ENCODE peak calls at places on chromosomes 11 and 22, in seven cellular contexts. U is left ventricle myocardium inferior, J is cardiac muscle cell, P is tibial artery, O is mammary epithelial cell, X is breast epithelium, M is stomach. D is an unnamed sample.

GRCh38 chr11:65452806-65453490 is 30.4 kb downstream of the NEAT1 start:
- DNase-seq in U (no peak), J (no peak), P (peak; percentile 68), O (peak; percentile 73), X (no peak), M (no peak), D (no peak)

GRCh38 chr22:27409299-27409698 is 392.3 kb downstream of the MN1 start:
- DNase-seq in U (no peak), J (no peak), P (no peak), O (no peak), X (no peak), M (no peak), D (no peak)

GRCh38 chr11:69905611-69906452 is 86.6 kb upstream of the FGF3 start:
- DNase-seq in U (no peak), J (peak; percentile 66), P (no peak), O (no peak), X (no peak), M (peak; percentile 49), D (no peak)

GRCh38 chr11:7896026-7896785 is 34.9 kb downstream of the OR10A6 start:
- DNase-seq in U (no peak), J (no peak), P (no peak), O (no peak), X (no peak), M (no peak), D (no peak)

GRCh38 chr11:72576661-72577060 is 97.6 kb downstream of the PDE2A start:
- DNase-seq in U (no peak), J (no peak), P (no peak), O (no peak), X (no peak), M (no peak), D (peak; percentile 28)

GRCh38 chr11:46451759-46452158 is 60.2 kb upstream of the CHRM4 start:
- DNase-seq in U (no peak), J (no peak), P (no peak), O (no peak), X (no peak), M (no peak), D (no peak)

GRCh38 chr11:118198370-118198769 is 21.9 kb upstream of the SCN2B start:
- DNase-seq in U (peak; percentile 84), J (peak; percentile 77), P (peak; percentile 64), O (peak; percentile 29), X (peak; percentile 61), M (peak; percentile 83), D (peak; percentile 90)

GRCh38 chr11:33869511-33870422 is 22.1 kb downstream of the LMO2 start:
- DNase-seq in U (peak; percentile 47), J (peak; percentile 69), P (peak; percentile 43), O (peak; percentile 31), X (no peak), M (no peak), D (peak; percentile 82)

GRCh38 chr11:26741036-26741435 is 19.2 kb upstream of the SLC5A12 start:
- DNase-seq in U (no peak), J (no peak), P (no peak), O (no peak), X (no peak), M (no peak), D (no peak)

GRCh38 chr11:94175545-94175944 is 46.9 kb downstream of the PANX1 start:
- DNase-seq in U (no peak), J (no peak), P (no peak), O (peak; percentile 93), X (no peak), M (no peak), D (no peak)

GRCh38 chr11:133545199-133545709 is 13.0 kb upstream of the OPCML start:
- DNase-seq in U (no peak), J (no peak), P (no peak), O (no peak), X (no peak), M (no peak), D (peak; percentile 68)

GRCh38 chr11:45446426-45446825 is 160.3 kb upstream of the SYT13 start:
- DNase-seq in U (no peak), J (no peak), P (no peak), O (no peak), X (no peak), M (no peak), D (no peak)
- H3K27me3 ChIP-seq in U (peaks cover 68% of the 10 kb centered on the region), J (no peaks in the 10 kb centered on the region), P (peaks cover 21% of the 10 kb centered on the region), O (no peaks in the 10 kb centered on the region), X (peaks cover 16% of the 10 kb centered on the region), M (no peaks in the 10 kb centered on the region), D (no peaks in the 10 kb centered on the region)

GRCh38 chr11:14414470-14415461 is 55.8 kb upstream of the RRAS2 start:
- DNase-seq in U (no peak), J (no peak), P (no peak), O (no peak), X (no peak), M (no peak), D (peak; percentile 51)
- TF ChIP-seq CTCF in U (no peak), J (no peak), P (no peak), O (peak; percentile 37), X (no peak), M (no peak), D (peak; percentile 70)

GRCh38 chr22:40685406-40685805 is 6.1 kb downstream of the MCHR1 start:
- DNase-seq in U (no peak), J (no peak), P (no peak), O (no peak), X (no peak), M (no peak), D (no peak)
- H3K4me3 ChIP-seq in U (no peak overlapping the region), J (no peak overlapping the region), P (no peak overlapping the region), O (no peak overlapping the region), X (no peak overlapping the region), M (no peak overlapping the region), D (peak overlapping the region; percentile 0)

GRCh38 chr11:114230031-114230430 is 66.2 kb upstream of the NNMT start:
- DNase-seq in U (no peak), J (no peak), P (no peak), O (no peak), X (no peak), M (no peak), D (no peak)
- H3K27me3 ChIP-seq in U (no peaks in the 10 kb centered on the region), J (peaks cover 20% of the 10 kb centered on the region), P (no peaks in the 10 kb centered on the region), O (peaks cover 4% of the 10 kb centered on the region), X (no peaks in the 10 kb centered on the region), M (no peaks in the 10 kb centered on the region), D (peaks cover 31% of the 10 kb centered on the region)

DNA sequence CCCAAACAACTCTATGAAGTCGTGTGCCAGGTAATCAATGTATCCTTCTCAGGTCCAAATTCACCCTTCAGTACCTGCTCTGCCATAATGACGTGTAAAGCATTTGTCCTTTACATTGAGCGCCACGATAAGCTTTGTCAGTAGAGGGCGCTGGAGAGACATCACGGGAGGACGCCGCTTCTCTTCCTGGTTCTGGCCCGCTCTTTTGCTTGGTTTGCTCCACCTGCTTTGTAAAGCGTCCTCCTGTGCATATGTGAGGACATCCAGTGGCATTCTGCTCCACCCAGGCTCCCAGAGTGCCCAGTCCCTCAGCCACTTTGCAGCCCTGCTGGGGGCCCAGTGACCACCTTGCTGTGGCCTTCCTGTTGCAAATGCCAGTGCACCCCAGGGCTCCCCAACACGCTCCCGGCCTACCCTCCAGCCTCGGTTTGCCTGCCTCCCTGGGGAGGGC is 61.1 kb downstream of the WT1 start:
- DNase-seq in U (no peak), J (peak; percentile 74), P (no peak), O (no peak), X (no peak), M (no peak), D (peak; percentile 91)
- TF ChIP-seq CTCF in U (peak; percentile 61), J (peak; percentile 71), P (no peak), O (peak; percentile 44), X (no peak), M (no peak), D (peak; percentile 82)

GRCh38 chr22:46065733-46066454 is 84.4 kb upstream of the PPARA start:
- DNase-seq in U (no peak), J (no peak), P (no peak), O (peak; percentile 46), X (no peak), M (no peak), D (no peak)
- H3K4me3 ChIP-seq in U (peak overlapping the region; percentile 89), J (no peak overlapping the region), P (peak overlapping the region; percentile 30), O (peak overlapping the region; percentile 48), X (peak overlapping the region; percentile 98), M (no peak overlapping the region), D (no peak overlapping the region)

D was measured in endodermal cell.